ENCODE peak calls at places on chromosomes 6 and 20, in six cellular contexts. I is retinal pigment epithelial cell, S is ascending aorta, T is AG09319, C is GM13977, V is neural crest cell. N is an unnamed sample.

GRCh38 chr20:33915726-33916331 is 77.9 kb upstream of the RALY start:
- DNase-seq in I (no peak), S (no peak), T (no peak), C (peak), V (no peak), N (peak)

GRCh38 chr6:337782-338464 is 45.6 kb downstream of the DUSP22 start:
- DNase-seq in I (no peak), S (no peak), T (no peak), C (no peak), V (no peak), N (no peak)

GRCh38 chr6:36320475-36320874 is 16.2 kb downstream of the BNIP5 start:
- DNase-seq in I (no peak), S (no peak), T (no peak), C (no peak), V (no peak), N (no peak)

GRCh38 chr6:44004625-44005506 is 122.4 kb downstream of the MRPL14 start:
- DNase-seq in I (no peak), S (no peak), T (no peak), C (no peak), V (no peak), N (no peak)

GRCh38 chr6:34555328-34555727 is 801 bp downstream of the SPDEF start:
- DNase-seq in I (no peak), S (no peak), T (no peak), C (no peak), V (no peak), N (no peak)

GRCh38 chr20:47058236-47058635 is 163.6 kb downstream of the EYA2 start:
- DNase-seq in I (no peak), S (no peak), T (no peak), C (no peak), V (no peak), N (no peak)

GRCh38 chr20:7361321-7361720 is 578.9 kb downstream of the HAO1 start:
- DNase-seq in I (no peak), S (no peak), T (no peak), C (no peak), V (no peak), N (no peak)

GRCh38 chr20:59395729-59396128 is 95.3 kb downstream of the EDN3 start:
- DNase-seq in I (no peak), S (no peak), T (no peak), C (no peak), V (no peak), N (no peak)

GRCh38 chr20:22533823-22534751 is 50.3 kb downstream of the FOXA2 start:
- DNase-seq in I (no peak), S (no peak), T (no peak), C (no peak), V (no peak), N (no peak)

GRCh38 chr6:10205892-10206291 is 209.0 kb downstream of the TFAP2A start:
- DNase-seq in I (no peak), S (no peak), T (no peak), C (no peak), V (no peak), N (no peak)

GRCh38 chr20:11799131-11799800 is 118.4 kb upstream of the BTBD3 start:
- DNase-seq in I (no peak), S (no peak), T (no peak), C (no peak), V (no peak), N (no peak)

GRCh38 chr6:117483004-117483644 is 650 bp downstream of the DCBLD1 start:
- DNase-seq in I (no peak), S (no peak), T (no peak), C (peak), V (peak), N (peak)

GRCh38 chr6:115629415-115629814 is 431.3 kb downstream of the FRK start:
- DNase-seq in I (no peak), S (no peak), T (no peak), C (no peak), V (no peak), N (no peak)

DNA sequence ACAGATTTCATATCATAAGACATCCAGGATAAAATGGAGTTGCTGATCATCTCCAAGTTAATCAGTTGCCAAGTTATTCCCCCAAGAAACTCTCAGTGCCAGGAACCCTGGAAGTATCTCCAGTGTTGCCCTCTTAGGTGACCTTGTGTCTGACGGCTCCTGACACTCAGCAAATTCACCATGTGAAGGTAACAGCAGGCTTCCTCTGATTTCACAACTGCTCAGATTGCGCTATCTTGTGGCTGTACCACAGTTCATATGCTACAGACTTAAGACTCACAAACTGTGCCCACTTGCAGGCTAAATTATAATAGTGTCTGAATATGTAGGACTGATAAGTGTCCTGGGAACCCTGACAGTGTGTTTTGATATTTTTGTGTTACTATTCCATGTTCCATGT is 186.6 kb upstream of the OPRM1 start:
- DNase-seq in I (no peak), S (no peak), T (no peak), C (no peak), V (no peak), N (no peak)
- TF ChIP-seq CTCF in I (no peak), S (no peak), T (no peak), C (no peak), V (no peak), N (no peak)

DNA sequence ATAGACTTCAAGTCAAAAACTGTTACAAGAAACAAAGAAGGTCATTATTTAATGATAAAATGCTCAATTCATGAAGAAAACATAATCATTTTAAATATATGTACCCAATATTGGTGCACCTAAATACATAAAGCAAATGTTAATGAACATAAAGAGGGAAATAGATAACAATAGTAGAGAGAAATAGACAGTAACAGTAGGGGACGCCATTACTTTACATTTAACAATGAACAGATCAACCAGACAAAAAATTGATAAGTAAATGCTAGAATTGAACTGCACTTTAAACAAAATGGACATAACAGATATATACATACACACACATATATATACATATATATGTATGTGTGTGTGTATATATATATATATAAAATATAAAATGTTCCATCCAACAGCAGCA is 37.4 kb downstream of the IL22RA2 start:
- DNase-seq in I (no peak), S (no peak), T (no peak), C (no peak), V (no peak), N (peak)
- TF ChIP-seq CTCF in I (no peak), S (peak), T (peak), C (no peak), V (no peak), N (peak)

GRCh38 chr20:54726687-54727086 is 251.3 kb downstream of the DOK5 start:
- DNase-seq in I (no peak), S (no peak), T (no peak), C (no peak), V (no peak), N (no peak)
- TF ChIP-seq CTCF in I (no peak), S (no peak), T (no peak), C (peak), V (no peak), N (no peak)

GRCh38 chr20:61252601-61253263 is 671 bp downstream of the CDH4 start:
- DNase-seq in I (no peak), S (no peak), T (no peak), C (no peak), V (peak), N (no peak)
- TF ChIP-seq CTCF in I (no peak), S (no peak), T (no peak), C (no peak), V (no peak), N (no peak)

DNA sequence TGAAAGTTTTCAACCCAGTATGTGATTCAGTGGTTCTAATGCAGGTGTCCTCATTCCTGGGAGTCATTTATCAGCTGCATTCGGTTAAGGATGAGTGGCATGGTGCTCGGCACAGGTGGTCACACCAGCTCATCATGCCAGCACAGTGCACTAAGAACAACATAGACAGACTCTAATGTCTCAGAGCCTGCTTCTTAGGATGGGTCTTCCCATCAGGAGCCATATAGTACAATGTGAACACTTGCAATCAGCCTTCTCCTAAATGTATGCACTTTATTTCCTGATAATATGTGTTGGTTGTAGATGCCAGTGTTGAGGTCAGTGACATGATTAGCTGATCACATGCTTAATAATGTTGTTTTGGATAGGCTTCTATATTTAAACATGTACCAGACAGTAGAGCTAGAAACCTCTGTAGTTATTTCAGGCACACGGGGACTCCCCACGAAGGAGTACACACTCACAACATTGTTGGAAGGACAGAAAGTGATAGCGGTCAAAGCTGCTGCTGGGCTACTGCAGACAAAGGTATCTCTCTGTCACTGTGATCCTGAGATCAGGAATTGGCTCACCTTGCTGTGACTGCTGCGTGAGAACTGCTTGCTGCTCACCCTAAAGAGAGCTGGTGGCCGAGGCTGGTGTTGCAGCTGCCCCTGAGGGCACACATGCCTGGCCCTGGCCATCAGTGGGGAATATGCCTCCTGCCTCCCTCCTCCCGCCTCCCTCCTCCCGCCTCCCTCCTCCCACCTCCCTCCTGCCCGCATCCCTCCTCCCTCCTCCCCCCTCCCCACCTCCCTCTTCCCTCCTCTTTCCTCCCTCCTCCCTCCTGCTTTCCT is 195.4 kb downstream of the SMOC2 start:
- DNase-seq in I (no peak), S (no peak), T (no peak), C (no peak), V (no peak), N (no peak)
- TF ChIP-seq CTCF in I (no peak), S (no peak), T (no peak), C (no peak), V (no peak), N (no peak)

DNA sequence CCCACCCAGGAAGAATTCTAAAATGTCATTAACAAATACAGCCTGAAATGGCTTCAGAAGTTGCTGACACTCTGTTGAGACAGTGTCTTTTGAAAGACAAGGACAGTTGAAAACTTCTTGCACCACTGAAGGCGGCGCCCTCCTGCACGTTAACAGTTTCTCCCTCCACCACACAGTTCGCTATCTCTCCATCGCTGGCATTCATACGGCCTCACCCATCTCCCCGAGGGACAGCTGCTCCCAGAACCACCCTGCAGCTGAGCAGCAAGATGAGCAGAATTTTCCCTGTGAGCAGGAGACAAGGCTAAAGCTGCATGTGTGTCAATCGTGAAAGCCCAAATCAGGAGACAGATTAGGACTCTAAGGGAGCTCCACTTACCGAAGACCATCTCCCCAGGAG is 113.3 kb downstream of the LY86 start:
- DNase-seq in I (no peak), S (no peak), T (no peak), C (no peak), V (no peak), N (no peak)
- TF ChIP-seq CTCF in I (no peak), S (no peak), T (no peak), C (no peak), V (no peak), N (no peak)

GRCh38 chr20:19212524-19213502 is at the start of gene SLC24A3:
- DNase-seq in I (no peak), S (no peak), T (peak), C (peak), V (peak), N (peak)
- TF ChIP-seq CTCF in I (no peak), S (peak), T (peak), C (peak), V (peak), N (no peak)

DNA sequence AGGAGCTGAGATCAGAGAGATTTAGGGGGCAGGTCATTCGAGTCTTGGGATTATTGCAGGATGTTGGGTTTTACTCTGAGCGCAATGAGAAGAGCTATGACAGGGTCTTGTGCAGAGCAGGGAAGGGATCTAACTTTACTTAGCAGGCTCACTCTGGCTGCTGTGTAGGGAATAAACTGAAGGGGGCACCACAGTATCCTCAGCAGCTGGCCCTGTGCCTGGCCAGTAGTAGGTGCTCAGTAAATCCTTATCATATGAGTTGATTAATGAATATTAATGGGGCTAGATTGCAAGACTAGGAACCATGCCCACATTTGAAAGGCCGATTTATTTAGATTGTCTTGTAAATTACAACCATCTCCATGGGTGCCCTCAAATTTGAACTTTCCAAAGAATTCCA is 4.6 kb upstream of the MDGA1 start:
- DNase-seq in I (no peak), S (no peak), T (no peak), C (no peak), V (no peak), N (no peak)
- TF ChIP-seq CTCF in I (peak), S (no peak), T (no peak), C (peak), V (peak), N (peak)

GRCh38 chr6:163554663-163555062 is 140.1 kb downstream of the QKI start:
- DNase-seq in I (no peak), S (no peak), T (peak), C (peak), V (peak), N (peak)
- TF ChIP-seq CTCF in I (peak), S (peak), T (peak), C (peak), V (peak), N (peak)

DNA sequence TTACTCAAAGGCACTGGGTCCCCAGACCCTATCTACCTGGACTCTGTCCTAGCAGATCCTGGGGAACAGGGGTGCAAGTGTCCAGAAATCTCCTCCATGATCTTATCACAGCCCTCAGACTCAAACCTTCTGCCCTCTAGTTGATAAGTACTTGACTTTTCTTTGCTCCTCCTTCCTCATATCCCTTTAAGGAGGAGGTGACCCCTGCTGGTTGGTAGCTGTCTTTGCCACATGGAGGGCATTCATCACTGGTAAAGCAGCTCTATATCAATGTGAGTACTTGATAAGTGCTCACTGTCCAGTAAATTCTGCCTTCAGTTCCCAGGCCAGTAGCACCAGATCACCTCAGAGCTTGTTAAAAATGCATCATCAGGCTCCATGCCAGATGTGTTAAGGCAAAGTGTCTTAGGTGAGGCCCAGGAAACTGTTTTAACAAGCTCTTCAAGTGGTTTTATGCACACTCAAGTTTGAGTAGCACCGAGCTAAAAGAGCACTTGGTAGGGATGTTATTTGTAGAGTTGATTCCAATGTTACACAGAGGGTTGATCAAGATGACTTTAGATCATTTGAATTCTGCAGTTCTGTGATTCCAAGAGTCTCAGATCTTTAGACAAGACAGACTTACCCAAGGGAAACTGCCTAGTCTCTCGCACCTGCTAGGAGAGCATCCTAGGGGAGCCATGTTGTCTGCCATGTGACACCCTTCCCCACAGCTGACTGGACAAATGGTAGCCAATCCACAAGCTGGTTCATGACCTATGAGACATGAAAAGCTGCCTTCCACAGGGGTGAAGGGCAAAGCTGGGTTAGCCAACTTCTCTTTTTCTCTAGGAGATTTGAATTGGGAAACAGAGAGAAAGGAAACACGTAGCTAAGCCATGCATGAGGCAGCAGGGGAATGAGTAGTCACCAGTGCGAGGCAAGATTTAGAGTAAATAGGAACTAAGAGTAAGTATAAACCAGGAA is 18.6 kb downstream of the TREML2 start:
- DNase-seq in I (peak), S (no peak), T (peak), C (peak), V (peak), N (peak)
- TF ChIP-seq CTCF in I (peak), S (peak), T (peak), C (peak), V (peak), N (peak)

N was measured in fibroblast of pulmonary artery.